ENCODE peak calls at places on chromosomes 5 and 9, in eight cellular contexts. W is spleen; E is CD8-positive, alpha-beta memory T cell; O is psoas muscle; P is endothelial cell of umbilical vein; H is uterus; D is colonic mucosa; B is stomach. L is an unnamed sample. For H3K4me1, the result is how much of the 10 kb centered on the place peaks cover.

GRCh38 chr5:58711965-58712364 is 129.1 kb downstream of the RAB3C start:
- DNase-seq in W (no peak), E (no peak), O (no peak), P (no peak), H (no peak), D (no peak), B (no peak), L (no peak)

GRCh38 chr5:38379360-38379827 is 121.0 kb downstream of the EGFLAM start:
- DNase-seq in W (no peak), E (no peak), O (no peak), P (no peak), H (no peak), D (no peak), B (no peak), L (no peak)

GRCh38 chr5:81749562-81750307 is 1.2 kb downstream of the SSBP2 start:
- DNase-seq in W (peak), E (peak), O (peak), P (peak), H (peak), D (peak), B (peak), L (peak)

GRCh38 chr9:115063058-115063850 is 54.7 kb downstream of the TNC start:
- DNase-seq in W (no peak), E (no peak), O (no peak), P (no peak), H (peak), D (no peak), B (no peak), L (no peak)

GRCh38 chr5:55714339-55714738 is 2.2 kb upstream of the SLC38A9 start:
- DNase-seq in W (no peak), E (no peak), O (no peak), P (no peak), H (no peak), D (peak), B (no peak), L (peak)

GRCh38 chr5:57598756-57599155 is 116.1 kb upstream of the ACTBL2 start:
- DNase-seq in W (no peak), E (no peak), O (no peak), P (peak), H (no peak), D (no peak), B (no peak), L (no peak)

GRCh38 chr5:1736065-1736464 is 63.6 kb downstream of the MRPL36 start:
- DNase-seq in W (no peak), E (no peak), O (no peak), P (no peak), H (no peak), D (no peak), B (no peak), L (no peak)

GRCh38 chr9:83992407-83992806 is 11.8 kb downstream of the RMI1 start:
- DNase-seq in W (no peak), E (no peak), O (no peak), P (no peak), H (no peak), D (no peak), B (no peak), L (peak)

GRCh38 chr5:53126514-53126913 is 17.0 kb upstream of the MOCS2 start:
- DNase-seq in W (no peak), E (no peak), O (no peak), P (no peak), H (no peak), D (no peak), B (no peak), L (no peak)

GRCh38 chr5:181127907-181128626 is 2.9 kb downstream of the OR2V1 start:
- DNase-seq in W (peak), E (no peak), O (no peak), P (no peak), H (no peak), D (no peak), B (no peak), L (no peak)

GRCh38 chr9:86637515-86637914 is 283.3 kb upstream of the TUT7 start:
- DNase-seq in W (no peak), E (no peak), O (peak), P (peak), H (peak), D (no peak), B (peak), L (peak)

GRCh38 chr9:2623046-2623865 is 1.7 kb downstream of the VLDLR start:
- DNase-seq in W (peak), E (no peak), O (peak), P (peak), H (peak), D (peak), B (peak), L (no peak)

GRCh38 chr9:115262477-115262876 is 144.5 kb upstream of the TNC start:
- DNase-seq in W (no peak), E (no peak), O (peak), P (no peak), H (peak), D (peak), B (peak), L (peak)

GRCh38 chr5:14668247-14668646 is 3.7 kb downstream of the OTULIN start:
- DNase-seq in W (no peak), E (peak), O (no peak), P (no peak), H (no peak), D (no peak), B (no peak), L (no peak)

GRCh38 chr9:107484117-107484723 is 5.3 kb downstream of the KLF4 start:
- DNase-seq in W (no peak), E (no peak), O (no peak), P (peak), H (no peak), D (peak), B (no peak), L (peak)
- H3K4me3 ChIP-seq in W (peak), E (no peak), O (peak), P (no peak), H (no peak), D (peak), B (peak), L (no peak)

GRCh38 chr9:99863955-99864354 is 42.3 kb downstream of the NR4A3 start:
- DNase-seq in W (no peak), E (no peak), O (no peak), P (no peak), H (no peak), D (no peak), B (no peak), L (no peak)
- H3K4me1 ChIP-seq in W (under half), E (under half), O (under half), P (under half), H (under half), D (under half), B (under half), L (under half)

GRCh38 chr5:173823721-173824567 is 64.2 kb upstream of the CPEB4 start:
- DNase-seq in W (no peak), E (no peak), O (no peak), P (peak), H (no peak), D (peak), B (peak), L (peak)

GRCh38 chr5:173826179-173826920 is 61.8 kb upstream of the CPEB4 start:
- DNase-seq in W (no peak), E (no peak), O (no peak), P (no peak), H (no peak), D (no peak), B (no peak), L (no peak)

GRCh38 chr5:173823274-173823644 is 64.9 kb upstream of the CPEB4 start:
- DNase-seq in W (no peak), E (no peak), O (no peak), P (no peak), H (no peak), D (no peak), B (no peak), L (no peak)

GRCh38 chr5:173826921-173827350 is 61.2 kb upstream of the CPEB4 start:
- DNase-seq in W (no peak), E (no peak), O (no peak), P (no peak), H (no peak), D (no peak), B (no peak), L (peak)

GRCh38 chr5:173825215-173825865 is 62.8 kb upstream of the CPEB4 start:
- DNase-seq in W (no peak), E (no peak), O (peak), P (no peak), H (no peak), D (no peak), B (no peak), L (no peak)
- H3K27ac ChIP-seq in W (no peak), E (no peak), O (no peak), P (no peak), H (peak), D (no peak), B (peak), L (no peak)

DNA sequence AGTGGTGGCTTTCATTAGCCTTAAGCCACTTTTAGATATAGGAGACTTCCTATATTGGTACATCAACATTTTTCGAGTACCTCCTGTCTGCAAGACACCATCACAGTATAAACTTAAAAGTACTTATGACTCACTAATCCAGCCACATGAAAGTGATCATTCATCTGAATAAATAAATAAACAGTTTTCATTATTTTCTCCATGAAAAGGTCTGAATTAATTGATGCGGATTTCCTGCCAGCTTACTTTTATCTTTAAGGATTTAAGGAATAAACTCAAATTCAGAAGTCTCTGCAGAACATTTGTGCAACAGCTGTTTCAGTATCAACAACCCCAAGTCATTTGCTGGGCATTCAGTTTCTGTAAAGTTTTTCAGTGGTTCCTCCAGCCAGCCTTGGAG is 4.0 kb downstream of the SAP30L start:
- DNase-seq in W (no peak), E (no peak), O (no peak), P (no peak), H (no peak), D (no peak), B (no peak), L (no peak)
- H3K4me3 ChIP-seq in W (no peak), E (no peak), O (no peak), P (no peak), H (no peak), D (no peak), B (no peak), L (no peak)

GRCh38 chr5:149409268-149409948 is 30.3 kb upstream of the IL17B start:
- DNase-seq in W (no peak), E (no peak), O (no peak), P (no peak), H (peak), D (no peak), B (no peak), L (no peak)

GRCh38 chr5:149410071-149410470 is 31.0 kb upstream of the IL17B start:
- DNase-seq in W (no peak), E (no peak), O (no peak), P (no peak), H (peak), D (no peak), B (no peak), L (no peak)

GRCh38 chr5:149406979-149407306 is 27.9 kb upstream of the IL17B start:
- DNase-seq in W (no peak), E (no peak), O (no peak), P (no peak), H (no peak), D (no peak), B (no peak), L (no peak)

GRCh38 chr5:149407331-149408251 is 28.5 kb upstream of the IL17B start:
- DNase-seq in W (no peak), E (no peak), O (no peak), P (no peak), H (no peak), D (no peak), B (no peak), L (no peak)

DNA sequence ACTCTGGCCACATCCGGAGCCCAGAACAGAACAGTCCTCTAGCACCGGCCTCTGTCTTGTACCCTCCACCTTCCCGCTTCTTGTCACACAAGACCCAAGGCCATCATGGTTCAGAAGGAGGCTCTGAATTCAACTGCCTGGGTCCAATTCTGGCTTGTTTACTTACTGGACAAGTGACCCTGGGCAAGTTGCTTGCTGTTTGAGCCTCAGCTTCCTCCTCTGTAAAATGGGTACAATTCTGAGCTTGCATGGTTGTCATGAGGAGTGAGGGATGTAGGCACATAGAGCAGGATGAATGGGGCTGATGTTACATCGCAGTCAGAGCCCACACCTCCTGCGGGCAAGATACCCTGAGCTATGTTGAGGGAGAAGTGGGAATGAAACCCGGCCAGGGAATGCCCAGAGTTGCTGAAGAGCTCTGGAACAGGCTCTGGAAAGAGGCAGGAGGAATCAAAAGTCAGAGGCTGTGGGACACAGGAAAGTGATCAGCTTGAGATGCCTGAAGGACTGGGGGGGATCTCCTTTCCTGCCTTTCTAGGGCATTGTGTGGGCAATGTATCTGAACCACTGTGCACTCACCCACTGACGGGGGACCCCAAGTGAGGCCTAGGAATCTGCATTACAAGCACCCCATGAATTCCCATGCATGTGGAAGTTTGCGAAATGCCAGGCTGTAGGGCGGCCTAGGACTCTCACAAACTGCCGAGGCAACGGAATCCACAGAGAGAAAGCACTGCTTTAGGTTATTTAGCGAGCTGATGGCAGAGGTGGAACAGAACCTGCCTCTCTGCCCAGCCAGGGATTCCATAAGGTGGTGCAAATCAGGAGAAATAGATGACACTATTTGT is 29.4 kb upstream of the IL17B start:
- DNase-seq in W (no peak), E (no peak), O (no peak), P (no peak), H (no peak), D (no peak), B (no peak), L (no peak)
- H3K4me1 ChIP-seq in W (under half), E (under half), O (under half), P (under half), H (under half), D (under half), B (under half), L (under half)

GRCh38 chr5:176542596-176543427 is 5.6 kb upstream of the RNF44 start:
- DNase-seq in W (peak), E (no peak), O (no peak), P (no peak), H (no peak), D (no peak), B (no peak), L (peak)

GRCh38 chr5:176540956-176541337 is 3.7 kb upstream of the RNF44 start:
- DNase-seq in W (no peak), E (peak), O (no peak), P (no peak), H (no peak), D (no peak), B (no peak), L (no peak)

GRCh38 chr5:176541338-176542134 is 4.3 kb upstream of the RNF44 start:
- DNase-seq in W (peak), E (peak), O (peak), P (peak), H (peak), D (peak), B (peak), L (peak)

GRCh38 chr5:176543428-176544182 is 5.5 kb upstream of the CDHR2 start:
- DNase-seq in W (peak), E (peak), O (peak), P (no peak), H (peak), D (peak), B (peak), L (peak)

GRCh38 chr5:176542135-176542595 is 5.0 kb upstream of the RNF44 start:
- DNase-seq in W (peak), E (peak), O (no peak), P (no peak), H (no peak), D (peak), B (peak), L (peak)
- H3K27ac ChIP-seq in W (peak), E (peak), O (peak), P (no peak), H (peak), D (peak), B (peak), L (peak)

GRCh38 chr5:18497089-18497488 is 862.8 kb downstream of the TAF11L14 start:
- DNase-seq in W (no peak), E (no peak), O (no peak), P (no peak), H (no peak), D (no peak), B (no peak), L (no peak)
- H3K4me3 ChIP-seq in W (no peak), E (no peak), O (no peak), P (no peak), H (no peak), D (no peak), B (no peak), L (no peak)

GRCh38 chr9:130932220-130933069 is 6.6 kb downstream of the FIBCD1 start:
- DNase-seq in W (no peak), E (no peak), O (peak), P (no peak), H (no peak), D (no peak), B (no peak), L (no peak)
- H3K4me1 ChIP-seq in W (under half), E (under half), O (under half), P (under half), H (under half), D (under half), B (under half), L (under half)

GRCh38 chr5:113029614-113030013 is 53.0 kb downstream of the DCP2 start:
- DNase-seq in W (no peak), E (no peak), O (no peak), P (no peak), H (no peak), D (no peak), B (no peak), L (no peak)

GRCh38 chr5:113031557-113031956 is 55.0 kb downstream of the DCP2 start:
- DNase-seq in W (no peak), E (no peak), O (no peak), P (no peak), H (no peak), D (no peak), B (no peak), L (no peak)

GRCh38 chr5:113027431-113027830 is 50.8 kb downstream of the DCP2 start:
- DNase-seq in W (no peak), E (no peak), O (no peak), P (no peak), H (no peak), D (no peak), B (no peak), L (no peak)

GRCh38 chr5:113034182-113034773 is 57.7 kb downstream of the DCP2 start:
- DNase-seq in W (no peak), E (no peak), O (no peak), P (no peak), H (no peak), D (no peak), B (no peak), L (no peak)

DNA sequence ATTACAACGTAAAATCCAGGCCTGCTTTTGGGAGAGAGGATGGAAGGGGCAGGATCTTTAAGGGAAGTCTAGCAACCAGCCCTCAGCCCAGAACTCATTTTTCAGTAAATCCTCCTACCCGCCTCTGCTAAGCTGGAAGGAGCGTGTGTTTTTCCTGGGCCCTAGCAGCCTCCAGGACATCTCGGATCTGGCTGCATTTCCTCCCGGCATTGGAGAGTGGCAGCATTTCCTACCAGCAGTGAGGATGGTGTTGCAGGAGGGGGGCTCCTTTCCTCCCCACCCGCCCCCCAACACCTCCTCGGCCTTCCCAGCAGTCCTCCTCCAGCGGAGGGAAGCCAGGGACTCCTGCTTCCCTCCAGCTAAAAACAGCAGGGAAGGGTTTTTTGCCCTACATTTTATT is 54.5 kb downstream of the DCP2 start:
- DNase-seq in W (no peak), E (no peak), O (no peak), P (no peak), H (no peak), D (no peak), B (no peak), L (no peak)
- H3K27ac ChIP-seq in W (no peak), E (no peak), O (no peak), P (no peak), H (peak), D (no peak), B (no peak), L (no peak)